ENCODE peak calls at places on chromosomes 11 and 22, in four cellular contexts. Q is BE2C; I is amygdala; W is stimulated activated CD8-positive, alpha-beta memory T cell treated with anti-CD3 and anti-CD28 coated beads, Interleukin-15, amount 100 ng/mL, for 4 hours. M is an unnamed sample.
A peak's percentile ranks its signal among the peaks of the same experiment; 100 is the strongest.

GRCh38 chr11:116173946-116174911 is 598.6 kb downstream of the BUD13 start:
- DNase-seq in I (no peak), Q (no peak), W (no peak), M (no peak)

GRCh38 chr22:49975543-49976389 is 15.2 kb downstream of the PIM3 start:
- DNase-seq in I (no peak), W (no peak), Q (peak; percentile 28), M (no peak)

GRCh38 chr22:48489551-48490512 is 1337.8 kb downstream of the BRD1 start:
- DNase-seq in W (no peak), I (no peak), Q (no peak), M (no peak)

GRCh38 chr11:118313242-118313641 is 8.7 kb downstream of the CD3E start:
- DNase-seq in Q (no peak), I (no peak), W (no peak), M (no peak)

GRCh38 chr11:111469200-111469599 is 43.0 kb downstream of the BTG4 start:
- DNase-seq in Q (no peak), I (no peak), W (no peak), M (no peak)

GRCh38 chr11:95341246-95341645 is 110.2 kb upstream of the SESN3 start:
- DNase-seq in I (no peak), Q (no peak), W (no peak), M (no peak)

GRCh38 chr11:46916251-46916650 is 2.1 kb downstream of the LRP4 start:
- DNase-seq in Q (no peak), W (no peak), I (no peak), M (no peak)

GRCh38 chr22:46965552-46966494 is 203.4 kb downstream of the TBC1D22A start:
- DNase-seq in I (no peak), Q (no peak), W (no peak), M (no peak)

GRCh38 chr11:125468025-125468424 is 28.0 kb downstream of the FEZ1 start:
- DNase-seq in I (no peak), Q (no peak), W (no peak), M (no peak)

GRCh38 chr11:66842896-66843775 is at the start of gene RCE1:
- DNase-seq in I (peak; percentile 82), W (peak; percentile 75), Q (peak; percentile 94), M (no peak)

GRCh38 chr11:117189191-117189940 is 9.8 kb upstream of the TAGLN start:
- DNase-seq in Q (no peak), W (no peak), I (no peak), M (no peak)

GRCh38 chr11:71470956-71471355 is 18.0 kb downstream of the NADSYN1 start:
- DNase-seq in W (no peak), I (no peak), Q (no peak), M (no peak)

GRCh38 chr11:60918941-60919275 is 5.0 kb downstream of the TMEM109 start:
- DNase-seq in W (no peak), Q (no peak), I (no peak), M (no peak)

GRCh38 chr11:57248780-57249383 is 11.8 kb upstream of the APLNR start:
- DNase-seq in W (no peak), Q (peak; percentile 74), I (peak; percentile 14), M (no peak)

GRCh38 chr11:33700425-33701271 is at the start of gene C11orf91:
- DNase-seq in Q (peak; percentile 94), W (peak; percentile 86), I (peak; percentile 89), M (peak; percentile 85)

GRCh38 chr11:2862950-2863618 is 22.5 kb downstream of the CDKN1C start:
- DNase-seq in W (no peak), Q (no peak), I (no peak), M (no peak)

M was measured in BJ.